ENCODE peak calls at places on chromosomes 16 and 17, in eight cellular contexts. D, Y, X, W, T, I, O and M are unnamed samples.

GRCh38 chr16:48013476-48013875 is 142.3 kb downstream of the ABCC12 start:
- DNase-seq in Y (no peak), T (no peak), I (no peak), D (no peak), X (no peak), W (no peak), O (no peak), M (no peak)

GRCh38 chr16:54655171-54655590 is 275.5 kb upstream of the IRX5 start:
- DNase-seq in W (no peak), D (peak), T (no peak), O (no peak), X (no peak), I (no peak), Y (no peak), M (no peak)

GRCh38 chr16:75250809-75251279 is 580 bp downstream of the BCAR1 start:
- DNase-seq in W (no peak), I (peak), Y (no peak), D (peak), X (no peak), O (peak), T (no peak), M (no peak)

GRCh38 chr17:2485543-2485942 is 26.1 kb downstream of the METTL16 start:
- DNase-seq in W (no peak), D (peak), Y (no peak), T (no peak), I (no peak), X (no peak), O (peak), M (peak)

GRCh38 chr17:63082273-63082861 is 116.3 kb downstream of the TANC2 start:
- DNase-seq in Y (no peak), T (peak), X (no peak), O (no peak), W (no peak), I (no peak), D (no peak), M (peak)

GRCh38 chr17:18327093-18327492 is 12.0 kb downstream of the SMCR8 start:
- DNase-seq in O (no peak), I (no peak), W (no peak), Y (no peak), X (no peak), D (no peak), T (no peak), M (no peak)

GRCh38 chr16:81748476-81749198 is 30.5 kb upstream of the PLCG2 start:
- DNase-seq in X (no peak), Y (peak), O (peak), I (no peak), T (peak), W (no peak), D (no peak), M (no peak)

GRCh38 chr17:42409467-42410351 is 13.3 kb downstream of the CAVIN1 start:
- DNase-seq in O (no peak), I (peak), W (no peak), T (no peak), X (peak), Y (no peak), D (peak), M (no peak)

GRCh38 chr16:19919142-19919541 is 34.5 kb upstream of the GPRC5B start:
- DNase-seq in T (no peak), W (no peak), Y (no peak), D (no peak), O (no peak), I (no peak), X (no peak), M (no peak)

GRCh38 chr17:68576811-68577551 is 24.2 kb downstream of the FAM20A start:
- DNase-seq in I (no peak), O (no peak), D (peak), X (no peak), Y (peak), T (no peak), W (no peak), M (no peak)

GRCh38 chr16:87264634-87265033 is 52.6 kb downstream of the C16orf95 start:
- DNase-seq in I (no peak), Y (no peak), W (no peak), D (no peak), O (no peak), X (no peak), T (no peak), M (peak)

GRCh38 chr17:13541032-13541480 is 60.7 kb downstream of the HS3ST3A1 start:
- DNase-seq in Y (no peak), O (no peak), I (no peak), D (peak), X (no peak), T (no peak), W (no peak), M (no peak)

GRCh38 chr17:76544123-76544915 is 4.5 kb downstream of the PRCD start:
- DNase-seq in Y (no peak), O (no peak), D (no peak), T (no peak), I (no peak), W (no peak), X (no peak), M (peak)

GRCh38 chr16:77788196-77789084 is at the start of gene VAT1L:
- DNase-seq in I (no peak), D (no peak), Y (no peak), W (no peak), O (peak), X (no peak), T (peak), M (no peak)
- H3K4me3 ChIP-seq in I (peak), D (no peak), Y (no peak), W (no peak), O (peak), X (peak), T (peak), M (no peak)

DNA sequence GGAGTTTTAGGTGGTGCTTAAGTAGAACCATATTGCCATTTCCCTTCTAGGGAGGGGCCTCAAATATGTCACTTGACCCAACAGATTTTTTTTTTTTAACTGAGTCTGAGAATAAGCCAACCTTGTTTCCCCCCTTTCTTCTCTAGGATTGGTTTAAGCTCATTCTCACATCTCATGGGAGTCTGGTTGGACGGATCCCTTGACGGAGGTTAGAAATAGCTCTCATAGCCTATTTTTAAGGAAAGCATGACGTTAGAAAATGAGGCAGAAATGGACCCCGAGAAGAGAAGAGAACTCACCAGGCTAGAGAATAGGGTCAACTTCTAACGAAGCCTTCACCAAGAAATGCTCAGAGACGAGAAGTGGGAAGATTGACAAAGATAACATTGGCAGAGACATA is 95.1 kb upstream of the ZFHX3 start:
- DNase-seq in O (no peak), T (no peak), I (no peak), D (no peak), W (no peak), Y (no peak), X (no peak), M (no peak)
- H3K4me3 ChIP-seq in O (no peak), T (no peak), I (no peak), D (no peak), W (no peak), Y (no peak), X (no peak), M (no peak)

GRCh38 chr16:72787130-72787518 is 260.8 kb downstream of the ZFHX3 start:
- DNase-seq in W (no peak), D (no peak), T (no peak), I (no peak), Y (no peak), O (no peak), X (no peak), M (no peak)
- H3K4me3 ChIP-seq in W (no peak), D (no peak), T (peak), I (peak), Y (no peak), O (no peak), X (peak), M (no peak)

GRCh38 chr16:56912746-56913703 is 18.9 kb upstream of the HERPUD1 start:
- DNase-seq in D (no peak), W (peak), Y (peak), X (no peak), T (no peak), I (peak), O (no peak), M (no peak)

GRCh38 chr16:56910114-56910511 is 21.8 kb upstream of the HERPUD1 start:
- DNase-seq in O (no peak), T (no peak), I (no peak), W (no peak), X (no peak), Y (no peak), D (no peak), M (no peak)

GRCh38 chr16:56909484-56910113 is 22.3 kb upstream of the HERPUD1 start:
- DNase-seq in X (no peak), W (peak), D (no peak), O (no peak), Y (no peak), T (no peak), I (no peak), M (no peak)

GRCh38 chr16:56910654-56911539 is 21.0 kb upstream of the HERPUD1 start:
- DNase-seq in I (peak), D (peak), W (peak), X (no peak), Y (peak), T (no peak), O (no peak), M (no peak)

GRCh38 chr16:56911771-56912541 is 20.0 kb upstream of the HERPUD1 start:
- DNase-seq in X (no peak), Y (peak), D (peak), I (peak), W (peak), O (peak), T (peak), M (no peak)
- H3K4me3 ChIP-seq in X (no peak), Y (peak), D (no peak), I (no peak), W (no peak), O (no peak), T (no peak), M (no peak)

GRCh38 chr17:81046131-81046769 is 11.3 kb downstream of the BAIAP2 start:
- DNase-seq in T (no peak), W (no peak), O (no peak), I (no peak), Y (no peak), X (no peak), D (no peak), M (no peak)

GRCh38 chr17:81044764-81045589 is 10.0 kb downstream of the BAIAP2 start:
- DNase-seq in I (peak), X (peak), Y (no peak), O (no peak), W (no peak), T (no peak), D (peak), M (peak)

GRCh38 chr17:81048827-81049371 is 13.9 kb downstream of the BAIAP2 start:
- DNase-seq in O (no peak), W (no peak), T (no peak), Y (no peak), D (no peak), X (no peak), I (no peak), M (no peak)

GRCh38 chr17:81045590-81046095 is 10.7 kb downstream of the BAIAP2 start:
- DNase-seq in O (no peak), I (no peak), T (no peak), Y (no peak), W (no peak), X (no peak), D (no peak), M (no peak)

DNA sequence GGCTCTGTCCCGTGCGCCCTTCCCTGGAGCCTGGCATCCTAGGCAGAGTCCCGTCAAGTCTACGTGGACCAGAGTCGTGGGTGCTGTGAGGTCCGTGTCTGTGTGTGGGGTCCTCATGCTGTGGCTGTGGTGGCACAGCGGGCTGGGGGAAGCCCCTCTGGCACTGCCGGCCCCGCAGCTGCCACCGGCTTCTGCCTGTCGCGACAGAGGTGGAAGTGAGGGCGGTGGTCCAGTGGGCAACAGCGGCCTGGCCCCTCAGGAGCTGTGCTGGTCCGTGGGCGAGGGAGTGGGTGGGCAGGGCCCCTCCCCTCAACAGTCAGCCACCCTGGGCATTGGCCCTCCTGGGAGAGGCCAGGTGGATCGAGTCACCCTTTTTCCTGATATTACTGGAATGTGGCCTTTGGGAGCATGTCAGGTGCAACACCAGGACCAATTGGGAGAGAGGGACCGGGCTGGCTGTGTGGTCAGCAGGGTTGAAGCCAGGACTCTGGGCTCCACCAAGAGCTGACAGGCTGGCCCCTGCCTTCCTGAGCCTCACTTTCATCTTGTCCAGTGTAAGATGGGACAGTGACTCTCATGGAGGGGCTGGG is 11.9 kb downstream of the BAIAP2 start:
- DNase-seq in Y (no peak), O (no peak), D (no peak), W (no peak), X (no peak), I (no peak), T (no peak), M (no peak)
- H3K4me3 ChIP-seq in Y (no peak), O (no peak), D (no peak), W (no peak), X (no peak), I (no peak), T (no peak), M (no peak)

DNA sequence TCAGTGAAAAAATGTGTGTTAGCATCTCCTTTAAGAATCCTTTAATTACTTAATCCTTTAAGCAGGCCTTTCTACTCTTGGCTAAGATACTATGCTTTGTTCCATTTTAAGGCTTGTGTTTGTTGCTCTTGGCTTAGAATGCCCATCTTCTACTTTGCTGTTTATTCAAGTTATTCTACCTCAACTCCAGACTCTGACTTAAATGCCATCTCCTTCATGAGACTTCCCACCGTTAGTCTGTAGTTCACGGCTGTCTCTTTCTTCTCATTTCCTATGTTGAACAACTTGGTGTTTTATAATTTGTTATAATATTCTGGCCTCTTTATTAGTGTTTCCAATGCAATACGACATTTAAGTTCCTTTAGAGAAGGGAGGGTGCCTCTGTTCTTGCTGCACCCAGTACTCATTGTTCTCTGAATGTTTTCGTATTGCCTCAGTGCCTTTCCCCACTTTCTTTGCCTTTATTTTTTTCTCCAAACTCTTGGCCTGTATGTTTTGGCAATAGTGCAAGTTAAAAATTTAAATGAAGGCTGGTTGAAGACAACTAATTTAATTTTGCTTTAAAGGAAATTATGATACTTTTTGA is 6.1 kb upstream of the KRT10 start:
- DNase-seq in W (no peak), D (no peak), I (no peak), T (no peak), Y (no peak), O (no peak), X (no peak), M (no peak)
- H3K4me3 ChIP-seq in W (no peak), D (no peak), I (no peak), T (no peak), Y (no peak), O (no peak), X (no peak), M (no peak)

DNA sequence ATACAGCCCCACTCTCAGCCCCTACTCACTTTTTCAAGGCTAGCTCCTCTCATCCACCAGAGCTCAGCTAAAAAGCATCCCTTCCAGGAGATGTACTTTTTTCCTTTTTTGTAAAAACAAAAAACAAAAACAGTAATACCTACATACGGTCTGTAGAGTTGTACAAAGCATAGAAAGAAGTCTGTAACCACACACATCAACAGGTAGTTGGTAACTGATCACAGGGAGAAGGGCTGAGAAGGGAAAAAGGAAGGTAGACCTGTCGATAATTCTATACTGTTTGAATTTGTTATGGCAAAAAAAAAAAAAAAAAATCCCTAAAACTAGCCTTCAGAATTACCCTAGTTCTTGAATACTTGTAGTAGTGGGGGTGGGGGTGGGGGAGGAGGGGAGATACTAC is 874 bp downstream of the SLC25A19 start:
- DNase-seq in I (no peak), X (no peak), T (no peak), Y (no peak), D (no peak), O (no peak), W (no peak), M (no peak)
- H3K4me3 ChIP-seq in I (peak), X (peak), T (peak), Y (peak), D (no peak), O (peak), W (peak), M (peak)

GRCh38 chr16:983044-984030 is 1.8 kb downstream of the SOX8 start:
- DNase-seq in T (no peak), W (no peak), D (no peak), I (no peak), Y (no peak), O (no peak), X (no peak), M (no peak)
- H3K4me3 ChIP-seq in T (no peak), W (no peak), D (no peak), I (no peak), Y (no peak), O (no peak), X (peak), M (peak)

DNA sequence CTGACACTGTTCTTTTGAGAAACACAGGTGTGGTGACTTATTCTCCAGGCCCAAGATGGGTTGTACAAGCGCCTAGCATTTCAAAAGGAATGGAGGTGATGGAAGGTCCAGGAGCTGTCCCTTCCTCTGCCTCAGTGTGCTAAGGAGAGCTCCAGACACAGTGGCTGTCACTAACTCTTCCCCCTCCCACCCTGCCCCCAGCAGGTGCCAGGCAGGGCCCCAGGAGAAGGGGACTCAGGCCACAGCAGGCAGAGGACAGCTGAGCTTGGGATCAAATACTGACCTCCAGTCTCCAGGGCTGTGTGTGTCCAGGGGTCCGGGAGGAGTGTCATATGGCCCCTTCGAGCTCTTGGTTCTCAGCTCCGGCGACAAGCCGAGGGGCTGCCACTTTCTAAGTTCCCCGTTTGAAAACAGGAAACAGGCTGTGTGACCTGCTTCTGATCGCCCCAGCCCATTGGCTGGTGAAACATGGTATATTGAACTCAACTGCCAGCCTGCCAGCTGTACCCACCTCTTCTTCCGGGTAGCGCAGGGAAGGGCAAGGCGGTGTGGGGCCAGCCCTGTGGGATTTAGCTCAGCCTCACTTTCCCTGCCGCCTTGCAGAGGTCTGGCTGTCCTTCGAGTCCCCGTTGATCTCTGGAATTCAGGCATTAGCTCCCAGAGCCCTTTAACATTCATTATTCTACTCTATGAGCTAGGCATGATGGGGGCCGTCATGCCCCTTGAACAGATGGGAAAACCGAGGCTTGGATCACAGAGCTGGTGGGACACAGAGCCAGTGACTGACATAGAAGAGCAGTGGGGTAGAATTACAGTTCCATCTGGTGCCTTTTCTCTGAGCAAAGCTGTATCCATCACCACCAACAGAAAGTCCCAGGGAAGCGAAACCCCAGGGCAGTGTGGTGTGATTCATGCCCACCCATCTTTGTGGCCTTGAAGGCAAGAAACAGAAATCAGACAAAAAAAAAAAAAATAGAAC is at the start of gene SNX20:
- DNase-seq in Y (peak), X (no peak), D (peak), W (peak), O (no peak), T (peak), I (peak), M (no peak)
- H3K4me3 ChIP-seq in Y (peak), X (peak), D (no peak), W (peak), O (no peak), T (peak), I (peak), M (no peak)

DNA sequence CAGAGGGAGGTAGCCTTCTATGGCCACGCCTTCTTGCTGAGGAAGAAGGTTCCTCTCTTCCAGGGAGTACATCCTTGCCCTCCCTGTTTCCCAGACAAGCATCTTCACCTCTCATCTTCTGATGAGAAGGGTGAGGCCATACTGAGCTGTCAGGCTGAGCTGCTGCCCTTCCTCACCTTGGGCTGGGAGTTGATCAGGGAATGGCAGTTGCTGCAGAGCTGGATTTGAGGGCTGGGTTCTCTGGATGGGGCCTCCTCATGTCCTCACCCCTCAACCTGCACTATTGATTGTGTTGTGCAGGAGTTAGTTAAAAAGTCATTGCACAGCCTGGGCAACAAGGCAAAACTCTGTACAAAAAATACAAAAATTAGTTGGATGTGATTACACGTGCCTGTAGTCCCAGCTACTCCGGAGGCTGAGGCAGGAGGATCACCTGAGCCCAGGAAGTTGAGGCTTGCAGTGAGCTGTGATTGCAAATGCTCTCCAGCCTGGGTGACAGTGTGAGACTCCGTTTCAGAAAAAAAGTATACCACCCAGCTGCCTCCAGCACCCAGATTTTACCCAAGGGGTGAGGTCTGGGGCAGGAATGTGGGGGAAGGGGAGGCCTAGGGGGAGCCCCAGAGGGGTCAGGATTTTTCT is 2.0 kb downstream of the ERBB2 start:
- DNase-seq in X (no peak), W (no peak), T (no peak), O (no peak), D (no peak), Y (no peak), I (no peak), M (no peak)
- H3K4me3 ChIP-seq in X (peak), W (no peak), T (no peak), O (peak), D (no peak), Y (no peak), I (no peak), M (peak)